ENCODE peak calls at places on chromosomes 12 and 14, in six cellular contexts. V is anterior cingulate cortex; L is naive thymus-derived CD8-positive, alpha-beta T cell; M is adipocyte; J is activated T-helper 1 cell treated with Interleukin-2 at 50 U/mL for 16 hours; O is HFFc6. I is an unnamed sample.
A peak's percentile ranks its signal among the peaks of the same experiment; 100 is the strongest.

GRCh38 chr14:25436906-25437305 is 387.0 kb upstream of the STXBP6 start:
- DNase-seq in V (no peak), L (no peak), M (no peak), J (no peak), O (no peak), I (no peak)

GRCh38 chr12:120874547-120875245 is 29.5 kb downstream of the SPPL3 start:
- DNase-seq in V (no peak), L (no peak), M (no peak), J (no peak), O (no peak), I (no peak)

GRCh38 chr12:127926004-127926403 is 341.0 kb upstream of the TMEM132C start:
- DNase-seq in V (peak; percentile 14), L (no peak), M (peak; percentile 86), J (no peak), O (no peak), I (no peak)

GRCh38 chr12:12365931-12366431 is 9.1 kb downstream of the BORCS5 start:
- DNase-seq in V (peak; percentile 18), L (no peak), M (peak; percentile 73), J (no peak), O (no peak), I (no peak)

GRCh38 chr14:83847102-83847501 is 1682.8 kb upstream of the FLRT2 start:
- DNase-seq in V (no peak), L (no peak), M (peak; percentile 8), J (no peak), O (no peak), I (no peak)

GRCh38 chr12:124497039-124497438 is 70.4 kb downstream of the NCOR2 start:
- DNase-seq in V (no peak), L (no peak), M (peak; percentile 30), J (no peak), O (peak; percentile 32), I (no peak)

GRCh38 chr12:96986883-96987523 is 79.9 kb downstream of the NEDD1 start:
- DNase-seq in V (no peak), L (no peak), M (peak; percentile 68), J (no peak), O (peak; percentile 7), I (no peak)

GRCh38 chr14:104580961-104581360 is 1.4 kb downstream of the C14orf180 start:
- DNase-seq in V (no peak), L (no peak), M (no peak), J (no peak), O (no peak), I (no peak)

GRCh38 chr14:51293926-51294290 is 53.9 kb downstream of the TMX1 start:
- DNase-seq in V (no peak), L (no peak), M (no peak), J (no peak), O (no peak), I (no peak)

GRCh38 chr12:22525426-22525825 is 18.9 kb downstream of the C2CD5 start:
- DNase-seq in V (no peak), L (no peak), M (peak; percentile 59), J (no peak), O (peak; percentile 2), I (no peak)

GRCh38 chr14:102492523-102492910 is 17.1 kb downstream of the ANKRD9 start:
- DNase-seq in V (no peak), L (no peak), M (no peak), J (no peak), O (no peak), I (no peak)

GRCh38 chr12:100995771-100996170 is 201.2 kb downstream of the ANO4 start:
- DNase-seq in V (no peak), L (no peak), M (no peak), J (no peak), O (no peak), I (no peak)

GRCh38 chr12:28578361-28578760 is 388.1 kb downstream of the CCDC91 start:
- DNase-seq in V (no peak), L (no peak), M (peak; percentile 55), J (no peak), O (no peak), I (no peak)

GRCh38 chr14:104266643-104267575 is 128.5 kb downstream of the KIF26A start:
- DNase-seq in V (no peak), L (no peak), M (no peak), J (no peak), O (no peak), I (no peak)

GRCh38 chr12:58950739-58951100 is 30.4 kb upstream of the LRIG3 start:
- DNase-seq in V (no peak), L (no peak), M (no peak), J (no peak), O (no peak), I (no peak)

GRCh38 chr12:6605425-6606330 is 1.5 kb downstream of the CHD4 start:
- DNase-seq in V (peak; percentile 38), L (peak; percentile 38), M (peak; percentile 59), J (no peak), O (peak; percentile 24), I (peak; percentile 57)

I was measured in CD4-positive, alpha-beta T cell.